ENCODE peak calls at places on chromosomes 5 and 9, in eight cellular contexts. T is neural progenitor cell, M is tibial artery, D is uterus, Q is GM13977, B is IMR-90, Y is ascending aorta, L is fibroblast of lung. H is an unnamed sample.

GRCh38 chr9:78932849-78933627 is 636.1 kb downstream of the PSAT1 start:
- DNase-seq in Y (no peak), T (no peak), M (no peak), B (peak; percentile 85), L (peak; percentile 65), Q (no peak), D (no peak), H (no peak)

GRCh38 chr9:75649060-75649459 is 241.4 kb upstream of the PCSK5 start:
- DNase-seq in D (no peak), Q (no peak), T (no peak), M (no peak), L (no peak), Y (no peak), B (no peak), H (no peak)

GRCh38 chr5:132260714-132261615 is 3.5 kb downstream of the PDLIM4 start:
- DNase-seq in D (peak; percentile 72), M (peak; percentile 80), Y (no peak), T (no peak), L (peak; percentile 88), B (peak; percentile 96), Q (no peak), H (no peak)

GRCh38 chr9:123807241-123807640 is 122.7 kb downstream of the DENND1A start:
- DNase-seq in Q (no peak), D (no peak), Y (no peak), M (no peak), T (no peak), B (no peak), L (no peak), H (no peak)

GRCh38 chr9:87684627-87685204 is 41.2 kb upstream of the CTSL start:
- DNase-seq in D (peak; percentile 62), Y (no peak), M (no peak), L (peak; percentile 46), B (peak; percentile 24), Q (no peak), T (peak; percentile 61), H (no peak)

GRCh38 chr5:142621227-142621626 is 64.7 kb downstream of the FGF1 start:
- DNase-seq in T (no peak), D (no peak), M (no peak), L (peak; percentile 81), Q (no peak), Y (no peak), B (peak; percentile 87), H (no peak)

GRCh38 chr9:72133365-72134035 is 15.7 kb upstream of the GDA start:
- DNase-seq in L (no peak), Q (no peak), Y (no peak), D (no peak), B (no peak), T (no peak), M (no peak), H (no peak)

GRCh38 chr9:72936679-72937078 is 16.2 kb downstream of the ALDH1A1 start:
- DNase-seq in M (no peak), L (no peak), Y (no peak), T (no peak), B (no peak), D (no peak), Q (no peak), H (no peak)

GRCh38 chr5:36575367-36575781 is 31.0 kb upstream of the SLC1A3 start:
- DNase-seq in M (no peak), Y (no peak), T (no peak), D (no peak), L (peak; percentile 41), B (peak; percentile 15), Q (no peak), H (no peak)

GRCh38 chr5:40991168-40991980 is 79.8 kb downstream of the MROH2B start:
- DNase-seq in L (peak; percentile 99), T (no peak), B (peak; percentile 86), M (peak; percentile 89), Q (no peak), Y (no peak), D (peak; percentile 63), H (no peak)

GRCh38 chr9:22238809-22239684 is 207.6 kb upstream of the DMRTA1 start:
- DNase-seq in B (peak; percentile 63), T (peak; percentile 38), Q (no peak), D (no peak), M (no peak), L (peak; percentile 74), Y (no peak), H (no peak)

GRCh38 chr9:121499427-121500164 is at the start of gene GGTA1:
- DNase-seq in B (peak; percentile 50), T (peak; percentile 84), M (peak; percentile 80), D (peak; percentile 51), Q (peak; percentile 69), Y (no peak), L (peak; percentile 53), H (peak; percentile 1)

GRCh38 chr5:157686841-157687554 is 15.7 kb downstream of the C5orf52 start:
- DNase-seq in B (no peak), T (no peak), Q (no peak), L (no peak), D (no peak), Y (no peak), M (no peak), H (no peak)

GRCh38 chr5:149895416-149896345 is 48.9 kb downstream of the PDE6A start:
- DNase-seq in Y (no peak), Q (no peak), M (no peak), D (no peak), L (peak; percentile 61), T (no peak), B (peak; percentile 10), H (no peak)

DNA sequence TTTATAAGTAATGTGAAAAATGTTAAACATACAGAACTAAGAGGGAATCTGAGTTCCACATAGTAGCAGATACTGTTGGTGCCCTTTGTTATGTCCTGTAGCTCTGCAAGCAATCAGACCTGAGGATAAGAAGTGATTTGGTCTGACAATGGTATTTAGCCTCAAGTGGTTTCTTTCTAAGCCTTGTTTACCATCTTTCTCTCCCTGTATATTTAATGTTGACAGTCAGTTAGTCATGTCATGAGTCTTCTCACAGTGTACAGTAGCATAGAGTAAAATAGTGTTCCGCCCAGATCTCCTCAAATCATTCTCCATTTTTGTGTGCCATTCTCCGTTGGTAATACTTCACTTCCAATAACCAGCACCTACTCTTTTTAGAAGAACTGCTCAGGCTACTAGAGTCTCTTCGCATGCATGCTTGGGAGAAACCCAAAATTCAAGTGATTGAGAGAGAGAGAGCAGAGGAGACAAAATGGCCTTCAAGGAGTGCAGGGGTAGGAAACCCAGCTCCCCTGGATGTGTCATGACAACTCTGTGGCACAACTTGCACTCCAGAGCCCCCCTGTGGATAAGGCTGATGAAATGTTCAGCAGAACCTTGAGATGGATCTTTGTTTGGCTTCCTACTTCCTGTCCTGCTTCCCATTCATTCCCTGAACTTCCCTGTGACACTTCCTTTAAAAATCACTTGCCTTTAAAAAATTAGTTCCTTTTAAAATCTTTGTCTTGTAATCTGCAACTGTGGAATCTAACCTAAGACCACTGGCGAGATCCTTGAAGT is 129.2 kb upstream of the FST start:
- DNase-seq in B (peak; percentile 37), M (no peak), D (no peak), T (no peak), L (no peak), Y (no peak), Q (no peak), H (no peak)
- TF ChIP-seq CTCF in B (peak; percentile 26), M (no peak), D (no peak), T (no peak), L (no peak), Y (no peak), Q (no peak), H (no peak)

DNA sequence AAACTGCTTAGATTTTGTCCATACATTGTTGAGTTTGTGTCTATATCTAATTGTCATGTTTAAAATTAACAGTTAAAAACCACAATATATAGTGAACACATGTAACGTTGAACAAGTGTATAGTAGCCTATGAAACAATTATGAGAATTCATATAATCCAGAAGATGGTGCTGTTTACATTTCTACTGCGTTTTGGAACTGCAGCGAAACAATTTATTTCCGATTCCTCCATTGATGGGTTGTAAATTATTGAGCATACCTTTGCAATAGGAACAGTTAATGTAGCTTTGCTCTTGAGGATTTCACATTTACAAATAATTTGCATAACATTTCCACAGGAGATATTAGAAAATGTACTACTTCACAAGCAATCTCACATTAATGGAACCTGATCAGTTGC is 411.8 kb downstream of the CDH10 start:
- DNase-seq in B (no peak), M (no peak), D (no peak), L (peak; percentile 0), T (no peak), Y (no peak), Q (no peak), H (no peak)
- TF ChIP-seq CTCF in B (no peak), M (no peak), D (no peak), L (no peak), T (peak; percentile 14), Y (no peak), Q (no peak), H (no peak)

GRCh38 chr5:58905944-58906343 is 323.1 kb downstream of the RAB3C start:
- DNase-seq in L (no peak), T (no peak), Q (no peak), Y (no peak), D (no peak), M (no peak), B (no peak), H (no peak)

GRCh38 chr5:58904737-58905136 is 321.9 kb downstream of the RAB3C start:
- DNase-seq in T (no peak), M (no peak), L (no peak), Y (no peak), D (no peak), Q (no peak), B (no peak), H (no peak)

GRCh38 chr5:58902305-58902704 is 319.4 kb downstream of the RAB3C start:
- DNase-seq in D (no peak), B (no peak), Y (no peak), M (no peak), L (no peak), Q (no peak), T (no peak), H (no peak)

GRCh38 chr5:58901271-58901670 is 318.4 kb downstream of the RAB3C start:
- DNase-seq in D (no peak), B (no peak), Q (no peak), M (no peak), T (no peak), L (no peak), Y (no peak), H (no peak)

GRCh38 chr5:58902765-58903164 is 319.9 kb downstream of the RAB3C start:
- DNase-seq in D (no peak), Q (no peak), Y (no peak), B (no peak), T (no peak), L (peak; percentile 14), M (no peak), H (no peak)
- TF ChIP-seq CTCF in D (no peak), Q (no peak), Y (no peak), B (no peak), T (no peak), L (no peak), M (peak; percentile 18), H (no peak)

DNA sequence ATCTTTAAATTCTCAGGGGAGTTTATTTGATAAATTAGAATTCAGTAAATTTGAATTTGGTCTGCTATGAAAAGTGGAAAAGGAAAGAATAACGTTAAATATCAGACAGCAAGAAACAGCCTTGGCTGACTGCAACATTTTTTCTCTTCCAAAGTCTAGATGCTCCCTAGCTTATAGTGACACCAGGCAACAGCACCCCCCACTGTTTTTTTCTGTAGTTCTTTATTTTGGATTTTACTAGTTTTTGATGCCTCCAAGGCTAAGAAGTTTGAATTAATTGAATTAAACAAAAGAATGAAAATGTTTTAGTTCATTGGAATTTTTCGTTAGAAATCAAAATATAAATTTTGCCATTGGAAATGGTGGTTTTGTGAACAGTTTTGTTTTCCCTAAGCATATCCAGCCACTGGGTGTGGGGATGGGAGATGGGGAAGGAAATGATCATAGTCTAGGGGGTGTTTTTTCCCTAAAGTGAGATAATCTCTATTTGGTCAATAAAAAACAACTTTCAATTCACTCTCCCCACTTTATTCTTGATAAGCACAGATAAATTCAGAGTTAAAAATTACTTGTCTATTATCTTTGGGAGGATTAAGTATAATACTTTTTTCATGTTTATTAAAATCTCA is 199.3 kb upstream of the CD180 start:
- DNase-seq in M (no peak), D (no peak), Y (no peak), Q (no peak), B (no peak), L (peak; percentile 13), T (no peak), H (no peak)
- TF ChIP-seq CTCF in M (no peak), D (no peak), Y (no peak), Q (no peak), B (no peak), L (no peak), T (no peak), H (no peak)